ENCODE peak calls at places on chromosomes 6 and 20, in four cellular contexts. R is astrocyte, A is ascending aorta, T is neural progenitor cell. F is an unnamed sample.

GRCh38 chr20:18738055-18738454 is 75.5 kb upstream of the SCP2D1 start:
- DNase-seq in R (no peak), A (no peak), T (no peak), F (peak; percentile 12)

GRCh38 chr6:15551798-15552197 is 111.0 kb downstream of the DTNBP1 start:
- DNase-seq in R (peak; percentile 53), A (no peak), T (peak; percentile 73), F (no peak)

GRCh38 chr6:130020106-130020851 is 1.9 kb downstream of the L3MBTL3 start:
- DNase-seq in R (no peak), A (no peak), T (peak; percentile 45), F (peak; percentile 44)

GRCh38 chr6:109767961-109768360 is 76.9 kb downstream of the FIG4 start:
- DNase-seq in R (peak; percentile 64), A (no peak), T (no peak), F (no peak)

GRCh38 chr6:138597336-138597735 is 98.0 kb upstream of the NHSL1 start:
- DNase-seq in R (peak; percentile 76), A (no peak), T (no peak), F (no peak)

GRCh38 chr6:159929819-159930218 is 39.0 kb downstream of the MAS1 start:
- DNase-seq in R (no peak), A (peak; percentile 60), T (no peak), F (peak; percentile 19)

GRCh38 chr6:87102296-87102695 is 7.4 kb upstream of the CGA start:
- DNase-seq in R (no peak), A (no peak), T (no peak), F (no peak)

GRCh38 chr6:142395768-142396231 is 94.0 kb downstream of the ADGRG6 start:
- DNase-seq in R (peak; percentile 71), A (no peak), T (no peak), F (no peak)

GRCh38 chr6:28104392-28105250 is 19.8 kb upstream of the ZSCAN16 start:
- DNase-seq in R (peak; percentile 68), A (peak; percentile 86), T (peak; percentile 90), F (peak; percentile 67)

GRCh38 chr6:14035448-14035847 is 82.1 kb upstream of the CD83 start:
- DNase-seq in R (peak; percentile 98), A (no peak), T (peak; percentile 54), F (no peak)

GRCh38 chr20:14889503-14890125 is 552.2 kb upstream of the FLRT3 start:
- DNase-seq in R (no peak), A (no peak), T (no peak), F (no peak)

GRCh38 chr20:61700595-61701140 is 365.0 kb downstream of the TAF4 start:
- DNase-seq in R (no peak), A (no peak), T (no peak), F (no peak)

GRCh38 chr20:61701802-61702201 is 363.9 kb downstream of the TAF4 start:
- DNase-seq in R (no peak), A (no peak), T (no peak), F (no peak)

GRCh38 chr20:61701401-61701800 is 364.3 kb downstream of the TAF4 start:
- DNase-seq in R (no peak), A (no peak), T (no peak), F (no peak)

GRCh38 chr20:61704661-61705060 is 361.0 kb downstream of the TAF4 start:
- DNase-seq in R (no peak), A (no peak), T (no peak), F (no peak)

GRCh38 chr20:61702246-61702645 is 363.4 kb downstream of the TAF4 start:
- DNase-seq in R (no peak), A (no peak), T (no peak), F (no peak)
- H3K4me3 ChIP-seq in R (no peak overlapping the region), A (no peak overlapping the region), T (no peak overlapping the region), F (no peak overlapping the region)

GRCh38 chr6:71291991-71292390 is 3.4 kb downstream of the OGFRL1 start:
- DNase-seq in R (no peak), A (no peak), T (no peak), F (no peak)
- H3K4me3 ChIP-seq in R (no peak overlapping the region), A (no peak overlapping the region), T (no peak overlapping the region), F (no peak overlapping the region)

DNA sequence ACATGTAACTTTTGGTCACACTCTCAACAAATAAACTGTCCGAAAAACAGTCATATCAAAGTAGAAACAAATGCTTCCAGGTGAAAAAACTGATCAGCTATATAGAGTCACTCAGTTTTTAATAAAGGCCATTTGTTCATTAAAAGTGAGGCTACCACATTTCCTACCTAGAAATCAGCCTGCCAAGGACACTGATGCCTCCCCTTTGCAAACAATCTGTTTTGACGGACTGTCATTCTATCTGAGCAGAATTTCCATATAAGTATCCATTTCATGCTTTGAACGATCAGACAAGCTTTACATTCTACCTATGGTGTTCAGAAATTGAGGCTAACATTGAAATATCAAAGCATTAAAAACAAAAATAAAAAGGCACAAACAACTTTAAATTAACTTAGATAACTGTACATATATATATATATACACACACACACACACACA is 2.9 kb downstream of the CCN2 start:
- DNase-seq in R (peak; percentile 58), A (no peak), T (no peak), F (no peak)
- H3K4me3 ChIP-seq in R (peak overlapping the region; percentile 91), A (peak overlapping the region; percentile 84), T (peak overlapping the region; percentile 87), F (no peak overlapping the region)

DNA sequence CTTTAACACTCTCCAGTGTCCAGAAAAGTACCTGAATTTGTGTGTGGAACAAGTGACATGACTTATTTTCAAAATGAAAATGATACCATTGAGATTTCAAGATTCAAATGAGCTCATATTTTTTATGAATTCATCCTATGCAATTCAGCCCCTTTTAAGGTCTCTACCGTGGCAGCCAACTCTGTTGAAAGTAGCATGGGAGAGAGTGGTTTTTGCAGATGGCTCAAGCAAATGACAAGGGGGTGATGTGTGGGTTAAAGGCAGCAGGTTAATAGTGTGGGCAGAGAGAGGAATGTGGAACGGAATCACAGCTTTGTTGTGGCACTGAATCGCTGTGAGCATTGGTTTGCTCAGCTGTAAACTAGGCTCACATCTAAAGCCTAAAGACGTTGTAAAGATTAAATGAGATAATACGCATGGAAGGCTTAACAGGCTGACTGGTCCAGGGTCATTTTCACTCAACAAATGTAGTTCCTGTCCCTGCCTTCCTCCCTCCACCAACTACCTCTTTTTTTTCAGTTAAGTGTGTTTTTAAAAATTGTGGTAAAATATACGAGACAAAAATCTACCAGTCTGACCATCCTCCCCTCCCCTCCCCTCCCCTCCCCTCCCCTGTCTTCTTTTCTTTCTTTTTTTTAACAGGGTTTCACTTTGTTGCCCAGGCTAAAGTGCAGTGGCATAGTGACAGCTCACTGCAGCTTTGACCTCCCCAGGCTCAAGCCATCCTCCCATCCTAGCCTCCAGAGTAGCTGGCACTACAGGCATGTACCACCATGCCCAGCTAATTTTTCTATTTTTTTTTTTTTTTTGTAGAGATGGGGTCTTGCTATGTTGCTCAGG is 114.7 kb upstream of the ZNF217 start:
- DNase-seq in R (peak; percentile 91), A (no peak), T (peak; percentile 16), F (no peak)
- H3K4me3 ChIP-seq in R (peak overlapping the region; percentile 21), A (no peak overlapping the region), T (no peak overlapping the region), F (peak overlapping the region; percentile 52)

GRCh38 chr6:66849843-66850242 is 1142.8 kb upstream of the EYS start:
- DNase-seq in R (no peak), A (no peak), T (no peak), F (no peak)

GRCh38 chr6:66854014-66854413 is 1147.0 kb upstream of the EYS start:
- DNase-seq in R (no peak), A (no peak), T (no peak), F (no peak)

GRCh38 chr6:66848244-66848953 is 1141.4 kb upstream of the EYS start:
- DNase-seq in R (no peak), A (no peak), T (no peak), F (no peak)

DNA sequence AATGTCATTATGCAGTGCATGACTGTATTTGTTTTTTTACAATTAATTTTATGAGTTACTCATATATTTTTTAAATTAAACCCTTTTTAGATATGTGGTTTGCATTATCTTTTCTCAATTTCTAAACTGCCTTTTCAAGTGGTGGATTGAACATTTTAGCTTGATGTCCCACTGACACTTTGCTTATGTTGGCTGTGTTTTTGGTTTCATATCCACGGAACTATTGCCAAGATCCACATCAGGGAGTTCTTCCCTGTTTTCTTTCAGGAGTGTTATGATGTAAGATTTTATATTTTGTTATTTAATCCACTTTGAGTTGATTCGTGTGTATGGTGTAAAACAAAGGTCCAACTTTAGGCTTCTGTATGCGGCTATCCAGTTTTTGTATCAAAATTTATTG is 1144.9 kb upstream of the EYS start:
- DNase-seq in R (peak; percentile 6), A (no peak), T (no peak), F (no peak)
- H3K4me3 ChIP-seq in R (no peak overlapping the region), A (no peak overlapping the region), T (no peak overlapping the region), F (no peak overlapping the region)

GRCh38 chr6:11650711-11651110 is 113.2 kb downstream of the TMEM170B start:
- DNase-seq in R (no peak), A (no peak), T (no peak), F (no peak)
- H3K4me3 ChIP-seq in R (no peak overlapping the region), A (no peak overlapping the region), T (peak overlapping the region; percentile 23), F (no peak overlapping the region)

GRCh38 chr6:126337323-126337722 is 2.6 kb upstream of the CENPW start:
- DNase-seq in R (peak; percentile 23), A (peak; percentile 68), T (no peak), F (no peak)

GRCh38 chr6:126339796-126340750 is at the start of gene CENPW:
- DNase-seq in R (peak; percentile 63), A (peak; percentile 86), T (peak; percentile 95), F (peak; percentile 83)

GRCh38 chr6:126344181-126344580 is 4.3 kb downstream of the CENPW start:
- DNase-seq in R (no peak), A (no peak), T (no peak), F (no peak)

GRCh38 chr6:126335210-126335609 is 4.7 kb upstream of the CENPW start:
- DNase-seq in R (no peak), A (no peak), T (no peak), F (no peak)

DNA sequence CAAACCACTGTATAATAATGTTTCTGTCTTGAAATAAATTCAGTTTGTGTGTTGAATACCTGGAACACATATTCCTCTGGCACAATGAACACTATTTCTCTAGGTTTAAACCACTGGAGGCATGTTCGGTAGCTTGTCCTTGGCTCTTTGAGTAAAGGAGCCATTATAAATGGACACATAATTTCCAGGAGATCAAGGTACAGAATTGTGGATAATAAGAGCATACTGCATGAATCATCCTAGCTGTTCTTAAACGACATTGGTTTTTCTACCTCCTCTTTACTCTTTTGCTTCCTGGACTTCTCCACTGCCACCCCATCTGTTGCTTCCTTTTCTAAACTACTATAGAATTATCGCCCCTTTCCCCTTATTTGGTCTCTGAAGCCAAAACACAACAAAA is 1.2 kb downstream of the CENPW start:
- DNase-seq in R (no peak), A (no peak), T (no peak), F (no peak)
- H3K4me3 ChIP-seq in R (peak overlapping the region; percentile 96), A (peak overlapping the region; percentile 91), T (peak overlapping the region; percentile 98), F (peak overlapping the region; percentile 93)

GRCh38 chr20:41669708-41670263 is 51.6 kb upstream of the CHD6 start:
- DNase-seq in R (no peak), A (no peak), T (no peak), F (no peak)

GRCh38 chr20:41668057-41668749 is 50.0 kb upstream of the CHD6 start:
- DNase-seq in R (no peak), A (no peak), T (no peak), F (no peak)

GRCh38 chr20:41664584-41664983 is 46.4 kb upstream of the CHD6 start:
- DNase-seq in R (no peak), A (no peak), T (peak; percentile 25), F (no peak)
- H3K4me3 ChIP-seq in R (no peak overlapping the region), A (no peak overlapping the region), T (no peak overlapping the region), F (no peak overlapping the region)